ENCODE peak calls at places on chromosomes 6 and 20, in four cellular contexts. Y is IMR-90, K is H1, E is H9. T is an unnamed sample.

GRCh38 chr6:52591832-52592231 is 15.0 kb upstream of the TRAM2 start:
- DNase-seq in K (no peak), E (no peak), Y (no peak), T (no peak)

GRCh38 chr20:41180599-41181333 is 43.4 kb downstream of the PLCG1 start:
- DNase-seq in E (peak; percentile 26), K (peak; percentile 42), Y (no peak), T (no peak)

GRCh38 chr20:63787302-63787701 is 43.8 kb downstream of the ZBTB46 start:
- DNase-seq in Y (no peak), E (no peak), K (no peak), T (no peak)

GRCh38 chr20:52631469-52631868 is 340.7 kb upstream of the TSHZ2 start:
- DNase-seq in Y (no peak), K (no peak), E (no peak), T (no peak)

GRCh38 chr20:2816030-2816582 is at the start of gene TMEM239:
- DNase-seq in Y (no peak), E (no peak), K (no peak), T (no peak)

GRCh38 chr6:153947817-153948447 is 91.1 kb upstream of the OPRM1 start:
- DNase-seq in E (peak; percentile 44), K (peak; percentile 69), Y (no peak), T (peak; percentile 46)

GRCh38 chr6:44003345-44004061 is 123.7 kb downstream of the MRPL14 start:
- DNase-seq in K (peak; percentile 73), Y (no peak), E (peak; percentile 59), T (no peak)

GRCh38 chr20:2519115-2519815 is 10.6 kb upstream of the ZNF343 start:
- DNase-seq in E (no peak), K (no peak), Y (peak; percentile 87), T (no peak)

GRCh38 chr20:57718490-57719009 is 8.7 kb upstream of the PMEPA1 start:
- DNase-seq in Y (peak; percentile 97), K (peak; percentile 90), E (peak; percentile 96), T (peak; percentile 92)

GRCh38 chr6:52596371-52597028 is 19.6 kb upstream of the TRAM2 start:
- DNase-seq in K (no peak), E (no peak), Y (peak; percentile 84), T (no peak)

GRCh38 chr6:12935637-12936036 is 219.1 kb downstream of the PHACTR1 start:
- DNase-seq in E (no peak), K (no peak), Y (no peak), T (no peak)

GRCh38 chr6:96917098-96917497 is 7.4 kb upstream of the KLHL32 start:
- DNase-seq in Y (no peak), E (no peak), K (no peak), T (no peak)

GRCh38 chr20:52806918-52807317 is 165.2 kb upstream of the TSHZ2 start:
- DNase-seq in K (no peak), Y (no peak), E (no peak), T (no peak)

GRCh38 chr6:152636675-152637421 is at the start of gene SYNE1:
- DNase-seq in Y (peak; percentile 16), E (peak; percentile 54), K (peak; percentile 72), T (peak; percentile 35)

GRCh38 chr20:1171461-1172093 is 13.2 kb downstream of the TMEM74B start:
- DNase-seq in E (peak; percentile 77), Y (peak; percentile 27), K (peak; percentile 84), T (peak; percentile 64)

GRCh38 chr20:37879003-37879599 is 23.8 kb upstream of the VSTM2L start:
- DNase-seq in Y (no peak), K (no peak), E (no peak), T (no peak)

GRCh38 chr6:95242560-95242959 is 334.8 kb upstream of the MANEA start:
- DNase-seq in Y (no peak), K (no peak), E (no peak), T (no peak)

GRCh38 chr20:61044499-61044898 is 207.6 kb upstream of the CDH4 start:
- DNase-seq in E (peak; percentile 43), K (no peak), Y (no peak), T (no peak)

GRCh38 chr6:136178749-136179148 is 71.4 kb downstream of the MTFR2 start:
- DNase-seq in K (no peak), E (no peak), Y (no peak), T (no peak)

GRCh38 chr20:36866681-36867485 is 9.1 kb upstream of the TLDC2 start:
- DNase-seq in K (no peak), Y (peak; percentile 64), E (no peak), T (no peak)

GRCh38 chr6:113650610-113650979 is 206.6 kb upstream of the MARCKS start:
- DNase-seq in E (no peak), Y (no peak), K (no peak), T (no peak)

GRCh38 chr20:48738399-48739304 is 89.1 kb downstream of the PREX1 start:
- DNase-seq in K (no peak), E (no peak), Y (no peak), T (no peak)

GRCh38 chr6:168302534-168302933 is 17.0 kb downstream of the DACT2 start:
- DNase-seq in K (peak; percentile 44), Y (no peak), E (peak; percentile 64), T (no peak)

GRCh38 chr20:46438156-46438750 is 31.8 kb upstream of the ELMO2 start:
- DNase-seq in Y (peak; percentile 32), E (no peak), K (no peak), T (peak; percentile 15)

GRCh38 chr20:9200196-9200595 is 131.3 kb downstream of the PLCB4 start:
- DNase-seq in K (no peak), E (no peak), Y (no peak), T (no peak)

GRCh38 chr20:38460040-38460623 is 12.5 kb upstream of the RALGAPB start:
- DNase-seq in Y (peak; percentile 81), K (no peak), E (no peak), T (no peak)

GRCh38 chr20:36144336-36144735 is 10.2 kb upstream of the EPB41L1 start:
- DNase-seq in Y (no peak), E (no peak), K (no peak), T (no peak)

GRCh38 chr6:113862112-113862511 is 5.0 kb downstream of the MARCKS start:
- DNase-seq in Y (no peak), K (no peak), E (no peak), T (no peak)

GRCh38 chr6:153301602-153302001 is 170.5 kb upstream of the RGS17 start:
- DNase-seq in E (peak; percentile 37), Y (no peak), K (peak; percentile 50), T (no peak)

GRCh38 chr6:20885076-20885475 is 350.8 kb downstream of the CDKAL1 start:
- DNase-seq in Y (no peak), K (no peak), E (no peak), T (no peak)

GRCh38 chr20:62014889-62015375 is 50.7 kb downstream of the TAF4 start:
- DNase-seq in E (no peak), Y (no peak), K (no peak), T (no peak)

GRCh38 chr6:105849741-105850140 is 236.4 kb upstream of the PRDM1 start:
- DNase-seq in E (no peak), Y (peak; percentile 48), K (no peak), T (no peak)
- H2AFZ ChIP-seq in E (no peak overlapping the region), Y (peak overlapping the region; percentile 78), K (no peak overlapping the region), T (no peak overlapping the region)

GRCh38 chr6:10416863-10417641 is 2.2 kb upstream of the TFAP2A start:
- DNase-seq in E (peak; percentile 89), Y (no peak), K (peak; percentile 86), T (no peak)

GRCh38 chr6:10413850-10414765 is 766 bp downstream of the TFAP2A start:
- DNase-seq in Y (no peak), E (peak; percentile 67), K (peak; percentile 70), T (no peak)

GRCh38 chr6:10414766-10415592 is at the start of gene TFAP2A:
- DNase-seq in Y (peak; percentile 56), E (peak; percentile 86), K (peak; percentile 78), T (no peak)

GRCh38 chr6:10416516-10416862 is 1.6 kb upstream of the TFAP2A start:
- DNase-seq in K (no peak), E (no peak), Y (no peak), T (no peak)

DNA sequence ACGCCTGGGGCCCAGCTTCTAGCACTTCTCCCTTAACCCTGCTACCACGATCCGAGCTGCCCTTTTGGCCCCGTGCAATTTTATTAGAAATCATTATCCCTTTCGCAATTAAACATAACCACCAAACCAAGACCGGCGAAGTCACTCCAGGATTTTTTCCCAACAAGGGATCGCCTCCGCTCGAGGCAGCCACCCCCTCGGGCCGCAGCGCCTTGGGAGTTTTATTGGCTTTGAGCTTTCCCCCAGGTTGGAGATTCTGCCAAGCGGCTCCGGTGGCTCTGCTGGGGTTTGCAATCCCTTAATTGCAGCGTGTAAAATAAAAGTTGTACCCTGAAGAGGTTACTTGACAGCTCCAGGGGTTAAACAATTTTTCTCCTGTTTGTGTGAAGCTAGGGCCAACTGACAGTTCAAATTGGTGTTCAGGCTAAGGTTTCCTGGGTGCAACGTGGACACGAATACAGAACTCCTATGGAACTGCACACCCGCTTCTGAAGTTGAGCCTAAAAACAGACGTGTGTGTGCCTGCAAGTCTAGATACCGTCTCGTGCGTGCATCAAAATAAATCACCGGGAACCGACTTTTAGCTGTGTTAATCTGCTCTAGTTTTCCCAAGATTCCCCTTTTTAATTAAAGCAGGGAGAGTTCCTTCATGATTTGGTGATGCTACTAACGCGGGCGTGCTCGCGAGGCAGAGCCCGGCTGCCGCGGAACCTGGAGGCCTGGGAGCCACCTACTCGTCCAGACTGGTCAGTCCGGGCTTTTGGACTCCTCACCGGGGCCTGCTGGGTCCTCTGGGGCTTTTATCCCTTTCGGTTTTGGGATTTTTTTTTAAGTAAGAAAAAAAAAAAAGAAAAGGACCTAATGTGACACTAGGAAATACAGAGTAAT is 963 bp upstream of the TFAP2A start:
- DNase-seq in E (no peak), Y (no peak), K (no peak), T (no peak)
- H3K14ac ChIP-seq in E (no peak overlapping the region), Y (no peak overlapping the region), K (no peak overlapping the region), T (no peak overlapping the region)

GRCh38 chr6:18379376-18380117 is 7.6 kb upstream of the RNF144B start:
- DNase-seq in Y (no peak), K (no peak), E (no peak), T (no peak)

GRCh38 chr6:18384621-18385020 is 2.5 kb upstream of the RNF144B start:
- DNase-seq in E (no peak), Y (no peak), K (no peak), T (no peak)

DNA sequence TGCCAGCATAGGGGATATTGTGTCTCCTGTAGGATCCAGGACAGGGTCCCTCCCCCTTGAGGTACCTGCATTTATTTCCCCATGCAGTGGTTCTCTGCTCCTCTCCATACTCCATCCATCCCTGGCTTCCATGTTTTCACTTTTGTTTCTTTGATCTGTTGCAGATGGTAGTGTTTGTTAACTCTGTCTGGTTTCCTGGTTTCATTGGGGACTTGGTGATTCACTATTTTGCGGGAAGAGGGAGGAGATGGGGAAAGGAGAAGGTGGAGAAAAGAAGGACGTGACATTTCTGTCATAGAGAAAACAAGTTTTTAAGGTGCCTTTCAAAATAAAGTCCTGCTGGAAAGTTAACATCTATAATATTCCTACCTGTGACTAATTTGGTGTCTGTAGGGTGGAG is 7.0 kb upstream of the RNF144B start:
- DNase-seq in Y (no peak), E (no peak), K (no peak), T (no peak)
- H2AFZ ChIP-seq in Y (no peak overlapping the region), E (no peak overlapping the region), K (no peak overlapping the region), T (no peak overlapping the region)

DNA sequence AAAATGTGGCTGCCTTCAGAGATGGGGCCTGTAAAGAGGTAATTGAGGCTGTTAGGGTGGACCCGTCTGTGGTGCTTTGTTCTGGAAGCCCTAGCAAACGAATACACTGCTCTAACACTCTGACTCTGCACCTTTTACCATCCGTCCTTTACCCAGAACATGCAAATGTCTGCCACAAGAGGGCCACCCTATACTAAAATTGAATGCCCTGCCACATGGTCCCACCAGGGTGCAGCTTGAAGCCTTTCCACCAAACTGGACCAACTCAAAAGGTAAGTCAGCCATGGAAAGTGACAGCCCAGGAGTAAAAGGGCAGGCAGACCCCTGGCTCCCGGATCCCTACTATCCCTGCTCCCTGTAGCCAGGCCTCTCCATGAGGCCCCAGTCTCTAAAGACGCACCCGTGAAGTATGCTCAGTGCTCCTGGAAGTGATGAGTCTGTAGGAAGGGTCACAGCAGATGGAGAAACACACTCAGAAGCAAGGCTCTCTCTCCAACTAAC is 5.8 kb upstream of the BFSP1 start:
- DNase-seq in K (peak; percentile 78), Y (peak; percentile 76), E (peak; percentile 92), T (peak; percentile 56)
- H3K14ac ChIP-seq in K (no peak overlapping the region), Y (peak overlapping the region; percentile 44), E (no peak overlapping the region), T (no peak overlapping the region)

T was measured in neuronal stem cell.